ENCODE peak calls at places on chromosomes 2 and 18, in nine cellular contexts. One of them, this sample, is unnamed.

GRCh38 chr18:77859634-77860033 is 610.0 kb downstream of the GALR1 start:
- DNase-seq in transverse colon: no peak
- DNase-seq in suprapubic skin: no peak
- DNase-seq in heart left ventricle: no peak
- DNase-seq in Peyer's patch: no peak
- DNase-seq in IMR-90: no peak
- DNase-seq in ovary: no peak
- DNase-seq in breast epithelium: no peak
- DNase-seq in body of pancreas: no peak
- DNase-seq in this sample: no peak

GRCh38 chr2:79294994-79295393 is 135.4 kb upstream of the REG3A start:
- DNase-seq in transverse colon: no peak
- DNase-seq in suprapubic skin: no peak
- DNase-seq in IMR-90: no peak
- DNase-seq in heart left ventricle: no peak
- DNase-seq in breast epithelium: no peak
- DNase-seq in Peyer's patch: no peak
- DNase-seq in body of pancreas: no peak
- DNase-seq in ovary: no peak
- DNase-seq in this sample: no peak

GRCh38 chr2:145068509-145068908 is 548.6 kb upstream of the ZEB2 start:
- DNase-seq in suprapubic skin: no peak
- DNase-seq in Peyer's patch: no peak
- DNase-seq in transverse colon: no peak
- DNase-seq in IMR-90: no peak
- DNase-seq in heart left ventricle: no peak
- DNase-seq in body of pancreas: no peak
- DNase-seq in ovary: no peak
- DNase-seq in breast epithelium: no peak
- DNase-seq in this sample: no peak

GRCh38 chr18:76416935-76417334 is 78.1 kb downstream of the ZNF516 start:
- DNase-seq in breast epithelium: no peak
- DNase-seq in suprapubic skin: peak
- DNase-seq in body of pancreas: no peak
- DNase-seq in transverse colon: peak
- DNase-seq in ovary: peak
- DNase-seq in heart left ventricle: no peak
- DNase-seq in IMR-90: peak
- DNase-seq in Peyer's patch: no peak
- DNase-seq in this sample: no peak

GRCh38 chr2:206028101-206028500 is 57.9 kb downstream of the INO80D start:
- DNase-seq in breast epithelium: no peak
- DNase-seq in Peyer's patch: no peak
- DNase-seq in IMR-90: peak
- DNase-seq in ovary: no peak
- DNase-seq in heart left ventricle: no peak
- DNase-seq in body of pancreas: no peak
- DNase-seq in transverse colon: no peak
- DNase-seq in suprapubic skin: no peak
- DNase-seq in this sample: no peak

GRCh38 chr2:197309369-197310231 is 980 bp downstream of the ANKRD44 start:
- DNase-seq in Peyer's patch: peak
- DNase-seq in ovary: peak
- DNase-seq in suprapubic skin: peak
- DNase-seq in breast epithelium: no peak
- DNase-seq in heart left ventricle: peak
- DNase-seq in transverse colon: peak
- DNase-seq in body of pancreas: peak
- DNase-seq in IMR-90: no peak
- DNase-seq in this sample: peak

GRCh38 chr2:226638576-226638975 is 161.0 kb downstream of the IRS1 start:
- DNase-seq in IMR-90: peak
- DNase-seq in breast epithelium: no peak
- DNase-seq in suprapubic skin: no peak
- DNase-seq in Peyer's patch: no peak
- DNase-seq in heart left ventricle: no peak
- DNase-seq in transverse colon: no peak
- DNase-seq in ovary: no peak
- DNase-seq in body of pancreas: no peak
- DNase-seq in this sample: no peak

GRCh38 chr2:208269091-208269490 is 3.0 kb downstream of the PIKFYVE start:
- DNase-seq in ovary: no peak
- DNase-seq in breast epithelium: no peak
- DNase-seq in IMR-90: no peak
- DNase-seq in Peyer's patch: no peak
- DNase-seq in body of pancreas: no peak
- DNase-seq in heart left ventricle: no peak
- DNase-seq in transverse colon: no peak
- DNase-seq in suprapubic skin: no peak
- DNase-seq in this sample: no peak

GRCh38 chr18:10164241-10165160 is 250.7 kb downstream of the VAPA start:
- DNase-seq in Peyer's patch: no peak
- DNase-seq in transverse colon: no peak
- DNase-seq in breast epithelium: no peak
- DNase-seq in IMR-90: no peak
- DNase-seq in ovary: no peak
- DNase-seq in body of pancreas: peak
- DNase-seq in suprapubic skin: no peak
- DNase-seq in heart left ventricle: no peak
- DNase-seq in this sample: no peak

GRCh38 chr2:171154348-171154747 is 6.3 kb downstream of the TLK1 start:
- DNase-seq in breast epithelium: no peak
- DNase-seq in heart left ventricle: no peak
- DNase-seq in IMR-90: peak
- DNase-seq in transverse colon: no peak
- DNase-seq in ovary: no peak
- DNase-seq in suprapubic skin: no peak
- DNase-seq in Peyer's patch: no peak
- DNase-seq in body of pancreas: no peak
- DNase-seq in this sample: no peak

GRCh38 chr2:240351826-240352426 is 83.5 kb upstream of the GPC1 start:
- DNase-seq in heart left ventricle: peak
- DNase-seq in breast epithelium: no peak
- DNase-seq in body of pancreas: no peak
- DNase-seq in suprapubic skin: no peak
- DNase-seq in IMR-90: no peak
- DNase-seq in ovary: no peak
- DNase-seq in Peyer's patch: peak
- DNase-seq in transverse colon: no peak
- DNase-seq in this sample: no peak

GRCh38 chr2:1024981-1025380 is 74.3 kb downstream of the SNTG2 start:
- DNase-seq in transverse colon: no peak
- DNase-seq in body of pancreas: no peak
- DNase-seq in Peyer's patch: no peak
- DNase-seq in IMR-90: peak
- DNase-seq in breast epithelium: no peak
- DNase-seq in heart left ventricle: no peak
- DNase-seq in suprapubic skin: no peak
- DNase-seq in ovary: no peak
- DNase-seq in this sample: no peak

GRCh38 chr2:89763581-89764485 is 1072.4 kb downstream of the RPIA start:
- DNase-seq in body of pancreas: peak
- DNase-seq in Peyer's patch: peak
- DNase-seq in breast epithelium: no peak
- DNase-seq in heart left ventricle: peak
- DNase-seq in IMR-90: no peak
- DNase-seq in suprapubic skin: peak
- DNase-seq in transverse colon: no peak
- DNase-seq in ovary: no peak
- DNase-seq in this sample: peak

GRCh38 chr2:237964194-237964577 is 2.6 kb upstream of the UBE2F start:
- DNase-seq in suprapubic skin: no peak
- DNase-seq in body of pancreas: no peak
- DNase-seq in Peyer's patch: no peak
- DNase-seq in IMR-90: no peak
- DNase-seq in heart left ventricle: no peak
- DNase-seq in transverse colon: no peak
- DNase-seq in ovary: no peak
- DNase-seq in breast epithelium: no peak
- DNase-seq in this sample: no peak
- H3K27ac ChIP-seq in suprapubic skin: no peak
- H3K27ac ChIP-seq in body of pancreas: no peak
- H3K27ac ChIP-seq in Peyer's patch: no peak
- H3K27ac ChIP-seq in IMR-90: no peak
- H3K27ac ChIP-seq in heart left ventricle: no peak
- H3K27ac ChIP-seq in transverse colon: no peak
- H3K27ac ChIP-seq in ovary: no peak
- H3K27ac ChIP-seq in breast epithelium: no peak
- H3K27ac ChIP-seq in this sample: no peak

DNA sequence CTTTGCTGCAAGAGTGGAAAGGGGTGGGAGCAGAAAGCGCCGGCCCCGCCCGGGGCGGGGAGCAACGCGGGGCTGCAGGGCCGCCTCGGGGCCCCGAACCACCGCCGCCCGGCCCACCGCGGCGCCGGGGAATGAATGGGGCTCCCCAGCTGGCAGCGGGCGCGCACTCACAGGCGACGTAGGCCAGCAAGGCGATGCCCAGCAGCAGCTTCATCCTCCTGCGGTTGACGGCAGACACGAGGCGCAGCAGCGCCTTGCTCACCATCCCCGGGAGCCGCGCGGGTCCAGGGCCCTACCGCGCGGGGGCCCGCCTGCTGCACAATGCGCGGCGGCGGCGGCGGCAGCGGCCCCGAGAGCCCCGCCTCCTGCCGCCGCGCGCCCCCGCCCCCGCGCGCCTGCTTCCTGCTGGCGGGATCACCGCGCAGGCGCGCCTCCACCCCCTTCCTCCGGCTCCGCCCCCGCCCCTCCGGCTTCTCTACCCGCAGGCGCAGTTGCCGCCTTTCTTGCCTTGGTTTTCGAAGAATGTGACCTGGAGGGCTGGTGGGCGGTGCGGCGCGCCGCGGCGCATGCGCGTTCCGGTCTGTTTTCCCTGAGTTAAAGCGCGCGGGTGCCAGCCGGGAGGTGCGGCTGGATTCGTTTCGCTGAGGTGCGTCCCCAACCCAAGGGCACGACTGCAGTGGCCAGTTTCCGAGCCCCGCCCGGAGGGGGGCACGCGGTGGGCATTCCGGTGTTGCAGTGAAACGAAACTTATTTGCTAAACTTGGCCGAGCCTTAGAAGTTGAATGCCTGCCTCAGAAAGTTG is at the start of gene UXS1:
- DNase-seq in transverse colon: peak
- DNase-seq in body of pancreas: peak
- DNase-seq in heart left ventricle: peak
- DNase-seq in suprapubic skin: peak
- DNase-seq in Peyer's patch: peak
- DNase-seq in ovary: peak
- DNase-seq in IMR-90: peak
- DNase-seq in breast epithelium: peak
- DNase-seq in this sample: peak
- TF ChIP-seq POLR2A in transverse colon: peak
- TF ChIP-seq POLR2A in body of pancreas: peak
- TF ChIP-seq POLR2A in heart left ventricle: no peak
- TF ChIP-seq POLR2A in suprapubic skin: no peak
- TF ChIP-seq POLR2A in Peyer's patch: peak
- TF ChIP-seq POLR2A in ovary: peak
- TF ChIP-seq POLR2A in IMR-90: peak
- TF ChIP-seq POLR2A in breast epithelium: peak
- TF ChIP-seq POLR2A in this sample: no peak

DNA sequence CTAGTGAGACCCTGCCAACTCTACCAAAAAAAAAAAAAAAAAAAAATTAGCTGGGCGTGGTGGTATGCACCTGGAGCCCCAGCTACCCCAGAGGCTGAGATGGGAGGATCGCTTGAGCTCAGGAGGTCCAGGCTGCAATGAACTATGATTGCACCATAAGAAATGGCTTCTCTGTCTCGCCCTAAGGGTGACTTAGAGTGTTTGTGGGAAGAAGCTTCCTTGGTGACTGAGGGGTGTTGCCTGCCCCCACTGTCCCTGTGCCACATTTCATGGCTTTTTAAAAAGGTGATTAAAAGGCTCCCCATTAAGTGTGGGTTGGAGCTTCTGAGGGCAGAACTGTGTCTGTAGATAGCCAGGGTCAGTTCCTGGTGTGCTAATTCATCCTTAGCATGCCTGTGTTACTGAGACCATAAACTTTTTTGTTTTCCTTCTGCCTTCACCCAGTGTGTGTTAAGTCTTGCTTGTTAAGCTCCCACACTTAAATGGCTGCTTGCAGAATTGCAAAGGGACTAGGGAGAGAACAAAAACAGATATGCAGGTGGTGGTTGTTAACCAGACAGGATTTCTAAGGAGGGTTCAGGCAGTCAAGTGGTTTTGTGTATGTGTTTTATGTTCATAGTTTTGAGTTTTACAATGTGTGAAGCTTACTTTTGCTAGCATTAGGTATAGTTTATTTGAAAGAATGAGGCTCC is 14.3 kb downstream of the CERS6 start:
- DNase-seq in heart left ventricle: no peak
- DNase-seq in Peyer's patch: no peak
- DNase-seq in ovary: no peak
- DNase-seq in transverse colon: no peak
- DNase-seq in breast epithelium: no peak
- DNase-seq in IMR-90: no peak
- DNase-seq in suprapubic skin: no peak
- DNase-seq in body of pancreas: no peak
- DNase-seq in this sample: no peak
- H3K27ac ChIP-seq in heart left ventricle: no peak
- H3K27ac ChIP-seq in Peyer's patch: no peak
- H3K27ac ChIP-seq in ovary: no peak
- H3K27ac ChIP-seq in transverse colon: peak
- H3K27ac ChIP-seq in breast epithelium: no peak
- H3K27ac ChIP-seq in IMR-90: no peak
- H3K27ac ChIP-seq in suprapubic skin: no peak
- H3K27ac ChIP-seq in body of pancreas: no peak
- H3K27ac ChIP-seq in this sample: no peak

GRCh38 chr2:11343344-11343625 is 1.2 kb downstream of the ROCK2 start:
- DNase-seq in transverse colon: no peak
- DNase-seq in ovary: no peak
- DNase-seq in breast epithelium: no peak
- DNase-seq in heart left ventricle: no peak
- DNase-seq in suprapubic skin: no peak
- DNase-seq in body of pancreas: no peak
- DNase-seq in IMR-90: no peak
- DNase-seq in Peyer's patch: no peak
- DNase-seq in this sample: no peak

GRCh38 chr2:11344342-11344955 is at the start of gene ROCK2:
- DNase-seq in ovary: peak
- DNase-seq in body of pancreas: peak
- DNase-seq in transverse colon: peak
- DNase-seq in IMR-90: peak
- DNase-seq in Peyer's patch: peak
- DNase-seq in heart left ventricle: peak
- DNase-seq in breast epithelium: peak
- DNase-seq in suprapubic skin: peak
- DNase-seq in this sample: peak

GRCh38 chr2:11342561-11343343 is 1.7 kb downstream of the ROCK2 start:
- DNase-seq in body of pancreas: peak
- DNase-seq in ovary: peak
- DNase-seq in breast epithelium: no peak
- DNase-seq in suprapubic skin: no peak
- DNase-seq in IMR-90: peak
- DNase-seq in transverse colon: peak
- DNase-seq in heart left ventricle: no peak
- DNase-seq in Peyer's patch: no peak
- DNase-seq in this sample: no peak

GRCh38 chr2:11344956-11345671 is 678 bp upstream of the ROCK2 start:
- DNase-seq in ovary: peak
- DNase-seq in body of pancreas: peak
- DNase-seq in heart left ventricle: peak
- DNase-seq in transverse colon: peak
- DNase-seq in breast epithelium: peak
- DNase-seq in Peyer's patch: peak
- DNase-seq in IMR-90: peak
- DNase-seq in suprapubic skin: peak
- DNase-seq in this sample: peak

GRCh38 chr2:11343626-11344341 is 652 bp downstream of the ROCK2 start:
- DNase-seq in suprapubic skin: peak
- DNase-seq in breast epithelium: peak
- DNase-seq in Peyer's patch: peak
- DNase-seq in IMR-90: peak
- DNase-seq in body of pancreas: peak
- DNase-seq in heart left ventricle: peak
- DNase-seq in transverse colon: peak
- DNase-seq in ovary: peak
- DNase-seq in this sample: peak
- TF ChIP-seq POLR2A in suprapubic skin: peak
- TF ChIP-seq POLR2A in breast epithelium: no peak
- TF ChIP-seq POLR2A in Peyer's patch: peak
- TF ChIP-seq POLR2A in IMR-90: no peak
- TF ChIP-seq POLR2A in body of pancreas: peak
- TF ChIP-seq POLR2A in heart left ventricle: no peak
- TF ChIP-seq POLR2A in transverse colon: peak
- TF ChIP-seq POLR2A in ovary: no peak
- TF ChIP-seq POLR2A in this sample: no peak

This sample was measured in stomach.